ENCODE peak calls at places on chromosome 1, in seven cellular contexts. One of them, this sample, is unnamed.

GRCh38 chr1:27307851-27308598 is 13.9 kb upstream of the TMEM222 start:
- DNase-seq in activated CD4-positive, alpha-beta T cell treated with anti-CD3 and anti-CD28 coated beads, Interleukin-2, amount 10 ng/mL, durations not matched to agents 24 days and 14 days: no peak
- DNase-seq in M059J: no peak
- DNase-seq in stimulated activated CD4-positive, alpha-beta T cell treated with anti-CD3 and anti-CD28 coated beads, Interleukin-4, amount 100 ng/mL, for 1 hour: no peak
- DNase-seq in cardiac fibroblast: no peak
- DNase-seq in progenitor cell of endocrine pancreas: no peak
- DNase-seq in small intestine: no peak
- DNase-seq in this sample: no peak

GRCh38 chr1:186680031-186681012 is at the start of gene PTGS2:
- DNase-seq in activated CD4-positive, alpha-beta T cell treated with anti-CD3 and anti-CD28 coated beads, Interleukin-2, amount 10 ng/mL, durations not matched to agents 24 days and 14 days: peak; percentile 82
- DNase-seq in cardiac fibroblast: peak; percentile 99
- DNase-seq in M059J: peak; percentile 92
- DNase-seq in stimulated activated CD4-positive, alpha-beta T cell treated with anti-CD3 and anti-CD28 coated beads, Interleukin-4, amount 100 ng/mL, for 1 hour: peak; percentile 24
- DNase-seq in progenitor cell of endocrine pancreas: peak; percentile 63
- DNase-seq in small intestine: peak; percentile 75
- DNase-seq in this sample: peak; percentile 98

GRCh38 chr1:110203021-110203661 is 7.0 kb upstream of the KCNC4 start:
- DNase-seq in stimulated activated CD4-positive, alpha-beta T cell treated with anti-CD3 and anti-CD28 coated beads, Interleukin-4, amount 100 ng/mL, for 1 hour: peak; percentile 41
- DNase-seq in activated CD4-positive, alpha-beta T cell treated with anti-CD3 and anti-CD28 coated beads, Interleukin-2, amount 10 ng/mL, durations not matched to agents 24 days and 14 days: peak; percentile 94
- DNase-seq in M059J: peak; percentile 65
- DNase-seq in small intestine: peak; percentile 76
- DNase-seq in cardiac fibroblast: peak; percentile 75
- DNase-seq in progenitor cell of endocrine pancreas: peak; percentile 64
- DNase-seq in this sample: peak; percentile 82

GRCh38 chr1:110370827-110371226 is 20.0 kb downstream of the SLC16A4 start:
- DNase-seq in M059J: peak; percentile 77
- DNase-seq in small intestine: peak; percentile 33
- DNase-seq in progenitor cell of endocrine pancreas: no peak
- DNase-seq in cardiac fibroblast: peak; percentile 77
- DNase-seq in stimulated activated CD4-positive, alpha-beta T cell treated with anti-CD3 and anti-CD28 coated beads, Interleukin-4, amount 100 ng/mL, for 1 hour: no peak
- DNase-seq in activated CD4-positive, alpha-beta T cell treated with anti-CD3 and anti-CD28 coated beads, Interleukin-2, amount 10 ng/mL, durations not matched to agents 24 days and 14 days: no peak
- DNase-seq in this sample: peak; percentile 66

GRCh38 chr1:6585081-6585722 is 5.4 kb downstream of the ZBTB48 start:
- DNase-seq in progenitor cell of endocrine pancreas: no peak
- DNase-seq in activated CD4-positive, alpha-beta T cell treated with anti-CD3 and anti-CD28 coated beads, Interleukin-2, amount 10 ng/mL, durations not matched to agents 24 days and 14 days: no peak
- DNase-seq in small intestine: no peak
- DNase-seq in M059J: no peak
- DNase-seq in stimulated activated CD4-positive, alpha-beta T cell treated with anti-CD3 and anti-CD28 coated beads, Interleukin-4, amount 100 ng/mL, for 1 hour: no peak
- DNase-seq in cardiac fibroblast: no peak
- DNase-seq in this sample: no peak

GRCh38 chr1:209850342-209850979 is 22.7 kb downstream of the UTP25 start:
- DNase-seq in progenitor cell of endocrine pancreas: peak; percentile 28
- DNase-seq in activated CD4-positive, alpha-beta T cell treated with anti-CD3 and anti-CD28 coated beads, Interleukin-2, amount 10 ng/mL, durations not matched to agents 24 days and 14 days: no peak
- DNase-seq in M059J: peak; percentile 51
- DNase-seq in stimulated activated CD4-positive, alpha-beta T cell treated with anti-CD3 and anti-CD28 coated beads, Interleukin-4, amount 100 ng/mL, for 1 hour: peak; percentile 44
- DNase-seq in small intestine: no peak
- DNase-seq in cardiac fibroblast: peak; percentile 97
- DNase-seq in this sample: peak; percentile 84

GRCh38 chr1:211842518-211842917 is 12.0 kb upstream of the LPGAT1 start:
- DNase-seq in M059J: peak; percentile 21
- DNase-seq in cardiac fibroblast: no peak
- DNase-seq in activated CD4-positive, alpha-beta T cell treated with anti-CD3 and anti-CD28 coated beads, Interleukin-2, amount 10 ng/mL, durations not matched to agents 24 days and 14 days: no peak
- DNase-seq in stimulated activated CD4-positive, alpha-beta T cell treated with anti-CD3 and anti-CD28 coated beads, Interleukin-4, amount 100 ng/mL, for 1 hour: no peak
- DNase-seq in progenitor cell of endocrine pancreas: no peak
- DNase-seq in small intestine: no peak
- DNase-seq in this sample: no peak

GRCh38 chr1:108897865-108898720 is 21.3 kb downstream of the GPSM2 start:
- DNase-seq in stimulated activated CD4-positive, alpha-beta T cell treated with anti-CD3 and anti-CD28 coated beads, Interleukin-4, amount 100 ng/mL, for 1 hour: no peak
- DNase-seq in progenitor cell of endocrine pancreas: no peak
- DNase-seq in small intestine: peak; percentile 59
- DNase-seq in cardiac fibroblast: peak; percentile 79
- DNase-seq in activated CD4-positive, alpha-beta T cell treated with anti-CD3 and anti-CD28 coated beads, Interleukin-2, amount 10 ng/mL, durations not matched to agents 24 days and 14 days: peak; percentile 84
- DNase-seq in M059J: peak; percentile 71
- DNase-seq in this sample: peak; percentile 86

GRCh38 chr1:182301467-182302198 is 90.0 kb downstream of the GLUL start:
- DNase-seq in cardiac fibroblast: no peak
- DNase-seq in small intestine: peak; percentile 49
- DNase-seq in progenitor cell of endocrine pancreas: no peak
- DNase-seq in stimulated activated CD4-positive, alpha-beta T cell treated with anti-CD3 and anti-CD28 coated beads, Interleukin-4, amount 100 ng/mL, for 1 hour: no peak
- DNase-seq in activated CD4-positive, alpha-beta T cell treated with anti-CD3 and anti-CD28 coated beads, Interleukin-2, amount 10 ng/mL, durations not matched to agents 24 days and 14 days: peak; percentile 62
- DNase-seq in M059J: peak; percentile 14
- DNase-seq in this sample: peak; percentile 51

GRCh38 chr1:81681570-81681969 is 119.2 kb upstream of the ADGRL2 start:
- DNase-seq in activated CD4-positive, alpha-beta T cell treated with anti-CD3 and anti-CD28 coated beads, Interleukin-2, amount 10 ng/mL, durations not matched to agents 24 days and 14 days: no peak
- DNase-seq in cardiac fibroblast: peak; percentile 65
- DNase-seq in small intestine: no peak
- DNase-seq in progenitor cell of endocrine pancreas: no peak
- DNase-seq in stimulated activated CD4-positive, alpha-beta T cell treated with anti-CD3 and anti-CD28 coated beads, Interleukin-4, amount 100 ng/mL, for 1 hour: no peak
- DNase-seq in M059J: peak; percentile 47
- DNase-seq in this sample: peak; percentile 75

GRCh38 chr1:24805534-24806301 is 60.5 kb downstream of the CLIC4 start:
- DNase-seq in stimulated activated CD4-positive, alpha-beta T cell treated with anti-CD3 and anti-CD28 coated beads, Interleukin-4, amount 100 ng/mL, for 1 hour: no peak
- DNase-seq in cardiac fibroblast: peak; percentile 92
- DNase-seq in M059J: peak; percentile 81
- DNase-seq in progenitor cell of endocrine pancreas: no peak
- DNase-seq in activated CD4-positive, alpha-beta T cell treated with anti-CD3 and anti-CD28 coated beads, Interleukin-2, amount 10 ng/mL, durations not matched to agents 24 days and 14 days: no peak
- DNase-seq in small intestine: no peak
- DNase-seq in this sample: peak; percentile 74

GRCh38 chr1:232890340-232890953 is 60.0 kb upstream of the NTPCR start:
- DNase-seq in cardiac fibroblast: no peak
- DNase-seq in small intestine: no peak
- DNase-seq in activated CD4-positive, alpha-beta T cell treated with anti-CD3 and anti-CD28 coated beads, Interleukin-2, amount 10 ng/mL, durations not matched to agents 24 days and 14 days: no peak
- DNase-seq in progenitor cell of endocrine pancreas: no peak
- DNase-seq in stimulated activated CD4-positive, alpha-beta T cell treated with anti-CD3 and anti-CD28 coated beads, Interleukin-4, amount 100 ng/mL, for 1 hour: no peak
- DNase-seq in M059J: peak; percentile 75
- DNase-seq in this sample: no peak

GRCh38 chr1:202018476-202019234 is 8.3 kb downstream of the ELF3 start:
- DNase-seq in stimulated activated CD4-positive, alpha-beta T cell treated with anti-CD3 and anti-CD28 coated beads, Interleukin-4, amount 100 ng/mL, for 1 hour: no peak
- DNase-seq in cardiac fibroblast: no peak
- DNase-seq in small intestine: peak; percentile 96
- DNase-seq in activated CD4-positive, alpha-beta T cell treated with anti-CD3 and anti-CD28 coated beads, Interleukin-2, amount 10 ng/mL, durations not matched to agents 24 days and 14 days: no peak
- DNase-seq in M059J: peak; percentile 74
- DNase-seq in progenitor cell of endocrine pancreas: peak; percentile 37
- DNase-seq in this sample: no peak

GRCh38 chr1:180291004-180291403 is 60.9 kb downstream of the LHX4 start:
- DNase-seq in small intestine: peak; percentile 43
- DNase-seq in progenitor cell of endocrine pancreas: no peak
- DNase-seq in activated CD4-positive, alpha-beta T cell treated with anti-CD3 and anti-CD28 coated beads, Interleukin-2, amount 10 ng/mL, durations not matched to agents 24 days and 14 days: no peak
- DNase-seq in M059J: peak; percentile 10
- DNase-seq in stimulated activated CD4-positive, alpha-beta T cell treated with anti-CD3 and anti-CD28 coated beads, Interleukin-4, amount 100 ng/mL, for 1 hour: no peak
- DNase-seq in cardiac fibroblast: peak; percentile 74
- DNase-seq in this sample: peak; percentile 30

GRCh38 chr1:30411206-30411605 is 312.2 kb downstream of the MATN1 start:
- DNase-seq in cardiac fibroblast: no peak
- DNase-seq in small intestine: no peak
- DNase-seq in activated CD4-positive, alpha-beta T cell treated with anti-CD3 and anti-CD28 coated beads, Interleukin-2, amount 10 ng/mL, durations not matched to agents 24 days and 14 days: peak; percentile 50
- DNase-seq in progenitor cell of endocrine pancreas: peak; percentile 5
- DNase-seq in stimulated activated CD4-positive, alpha-beta T cell treated with anti-CD3 and anti-CD28 coated beads, Interleukin-4, amount 100 ng/mL, for 1 hour: no peak
- DNase-seq in M059J: no peak
- DNase-seq in this sample: no peak

GRCh38 chr1:161307230-161307768 is 2.5 kb downstream of the MPZ start:
- DNase-seq in small intestine: peak; percentile 26
- DNase-seq in M059J: peak; percentile 50
- DNase-seq in progenitor cell of endocrine pancreas: no peak
- DNase-seq in cardiac fibroblast: peak; percentile 88
- DNase-seq in activated CD4-positive, alpha-beta T cell treated with anti-CD3 and anti-CD28 coated beads, Interleukin-2, amount 10 ng/mL, durations not matched to agents 24 days and 14 days: peak; percentile 71
- DNase-seq in stimulated activated CD4-positive, alpha-beta T cell treated with anti-CD3 and anti-CD28 coated beads, Interleukin-4, amount 100 ng/mL, for 1 hour: no peak
- DNase-seq in this sample: peak; percentile 32

GRCh38 chr1:230057681-230058565 is 9.1 kb upstream of the GALNT2 start:
- DNase-seq in stimulated activated CD4-positive, alpha-beta T cell treated with anti-CD3 and anti-CD28 coated beads, Interleukin-4, amount 100 ng/mL, for 1 hour: no peak
- DNase-seq in small intestine: no peak
- DNase-seq in activated CD4-positive, alpha-beta T cell treated with anti-CD3 and anti-CD28 coated beads, Interleukin-2, amount 10 ng/mL, durations not matched to agents 24 days and 14 days: no peak
- DNase-seq in progenitor cell of endocrine pancreas: no peak
- DNase-seq in cardiac fibroblast: no peak
- DNase-seq in M059J: no peak
- DNase-seq in this sample: no peak

GRCh38 chr1:31444725-31445448 is 31.9 kb downstream of the SERINC2 start:
- DNase-seq in small intestine: peak; percentile 99
- DNase-seq in cardiac fibroblast: no peak
- DNase-seq in progenitor cell of endocrine pancreas: no peak
- DNase-seq in activated CD4-positive, alpha-beta T cell treated with anti-CD3 and anti-CD28 coated beads, Interleukin-2, amount 10 ng/mL, durations not matched to agents 24 days and 14 days: no peak
- DNase-seq in M059J: peak; percentile 58
- DNase-seq in stimulated activated CD4-positive, alpha-beta T cell treated with anti-CD3 and anti-CD28 coated beads, Interleukin-4, amount 100 ng/mL, for 1 hour: no peak
- DNase-seq in this sample: no peak

GRCh38 chr1:31932491-31933316 is 5.5 kb downstream of the PTP4A2 start:
- DNase-seq in cardiac fibroblast: peak; percentile 43
- DNase-seq in progenitor cell of endocrine pancreas: no peak
- DNase-seq in stimulated activated CD4-positive, alpha-beta T cell treated with anti-CD3 and anti-CD28 coated beads, Interleukin-4, amount 100 ng/mL, for 1 hour: no peak
- DNase-seq in small intestine: no peak
- DNase-seq in activated CD4-positive, alpha-beta T cell treated with anti-CD3 and anti-CD28 coated beads, Interleukin-2, amount 10 ng/mL, durations not matched to agents 24 days and 14 days: peak; percentile 71
- DNase-seq in M059J: peak; percentile 65
- DNase-seq in this sample: no peak

GRCh38 chr1:222887127-222887461 is 72.3 kb downstream of the DISP1 start:
- DNase-seq in stimulated activated CD4-positive, alpha-beta T cell treated with anti-CD3 and anti-CD28 coated beads, Interleukin-4, amount 100 ng/mL, for 1 hour: no peak
- DNase-seq in M059J: peak; percentile 29
- DNase-seq in small intestine: no peak
- DNase-seq in cardiac fibroblast: no peak
- DNase-seq in activated CD4-positive, alpha-beta T cell treated with anti-CD3 and anti-CD28 coated beads, Interleukin-2, amount 10 ng/mL, durations not matched to agents 24 days and 14 days: no peak
- DNase-seq in progenitor cell of endocrine pancreas: no peak
- DNase-seq in this sample: peak; percentile 4

GRCh38 chr1:230800891-230801290 is 53.7 kb downstream of the CAPN9 start:
- DNase-seq in cardiac fibroblast: no peak
- DNase-seq in small intestine: no peak
- DNase-seq in M059J: no peak
- DNase-seq in activated CD4-positive, alpha-beta T cell treated with anti-CD3 and anti-CD28 coated beads, Interleukin-2, amount 10 ng/mL, durations not matched to agents 24 days and 14 days: no peak
- DNase-seq in stimulated activated CD4-positive, alpha-beta T cell treated with anti-CD3 and anti-CD28 coated beads, Interleukin-4, amount 100 ng/mL, for 1 hour: no peak
- DNase-seq in progenitor cell of endocrine pancreas: no peak
- DNase-seq in this sample: no peak

GRCh38 chr1:6859415-6860343 is 74.4 kb downstream of the CAMTA1 start:
- DNase-seq in M059J: peak; percentile 99
- DNase-seq in progenitor cell of endocrine pancreas: no peak
- DNase-seq in activated CD4-positive, alpha-beta T cell treated with anti-CD3 and anti-CD28 coated beads, Interleukin-2, amount 10 ng/mL, durations not matched to agents 24 days and 14 days: no peak
- DNase-seq in stimulated activated CD4-positive, alpha-beta T cell treated with anti-CD3 and anti-CD28 coated beads, Interleukin-4, amount 100 ng/mL, for 1 hour: no peak
- DNase-seq in small intestine: no peak
- DNase-seq in cardiac fibroblast: peak; percentile 99
- DNase-seq in this sample: peak; percentile 99

GRCh38 chr1:113930499-113931161 is 1.5 kb downstream of the HIPK1 start:
- DNase-seq in cardiac fibroblast: peak; percentile 76
- DNase-seq in small intestine: peak; percentile 40
- DNase-seq in progenitor cell of endocrine pancreas: no peak
- DNase-seq in activated CD4-positive, alpha-beta T cell treated with anti-CD3 and anti-CD28 coated beads, Interleukin-2, amount 10 ng/mL, durations not matched to agents 24 days and 14 days: peak; percentile 93
- DNase-seq in stimulated activated CD4-positive, alpha-beta T cell treated with anti-CD3 and anti-CD28 coated beads, Interleukin-4, amount 100 ng/mL, for 1 hour: peak; percentile 36
- DNase-seq in M059J: peak; percentile 96
- DNase-seq in this sample: peak; percentile 39

GRCh38 chr1:206929509-206929908 is 7.8 kb upstream of the FCMR start:
- DNase-seq in small intestine: no peak
- DNase-seq in cardiac fibroblast: no peak
- DNase-seq in activated CD4-positive, alpha-beta T cell treated with anti-CD3 and anti-CD28 coated beads, Interleukin-2, amount 10 ng/mL, durations not matched to agents 24 days and 14 days: no peak
- DNase-seq in M059J: no peak
- DNase-seq in progenitor cell of endocrine pancreas: no peak
- DNase-seq in stimulated activated CD4-positive, alpha-beta T cell treated with anti-CD3 and anti-CD28 coated beads, Interleukin-4, amount 100 ng/mL, for 1 hour: no peak
- DNase-seq in this sample: no peak

GRCh38 chr1:108064255-108064654 is 99.3 kb upstream of the VAV3 start:
- DNase-seq in progenitor cell of endocrine pancreas: no peak
- DNase-seq in cardiac fibroblast: no peak
- DNase-seq in stimulated activated CD4-positive, alpha-beta T cell treated with anti-CD3 and anti-CD28 coated beads, Interleukin-4, amount 100 ng/mL, for 1 hour: no peak
- DNase-seq in small intestine: no peak
- DNase-seq in M059J: no peak
- DNase-seq in activated CD4-positive, alpha-beta T cell treated with anti-CD3 and anti-CD28 coated beads, Interleukin-2, amount 10 ng/mL, durations not matched to agents 24 days and 14 days: no peak
- DNase-seq in this sample: no peak

GRCh38 chr1:111948209-111949131 is 41.0 kb downstream of the KCND3 start:
- DNase-seq in progenitor cell of endocrine pancreas: no peak
- DNase-seq in cardiac fibroblast: peak; percentile 2
- DNase-seq in small intestine: peak; percentile 2
- DNase-seq in M059J: peak; percentile 42
- DNase-seq in activated CD4-positive, alpha-beta T cell treated with anti-CD3 and anti-CD28 coated beads, Interleukin-2, amount 10 ng/mL, durations not matched to agents 24 days and 14 days: no peak
- DNase-seq in stimulated activated CD4-positive, alpha-beta T cell treated with anti-CD3 and anti-CD28 coated beads, Interleukin-4, amount 100 ng/mL, for 1 hour: no peak
- DNase-seq in this sample: peak; percentile 4

GRCh38 chr1:245160288-245160687 is 5.5 kb downstream of the KIF26B start:
- DNase-seq in progenitor cell of endocrine pancreas: no peak
- DNase-seq in small intestine: peak; percentile 59
- DNase-seq in activated CD4-positive, alpha-beta T cell treated with anti-CD3 and anti-CD28 coated beads, Interleukin-2, amount 10 ng/mL, durations not matched to agents 24 days and 14 days: no peak
- DNase-seq in stimulated activated CD4-positive, alpha-beta T cell treated with anti-CD3 and anti-CD28 coated beads, Interleukin-4, amount 100 ng/mL, for 1 hour: no peak
- DNase-seq in M059J: no peak
- DNase-seq in cardiac fibroblast: peak; percentile 31
- DNase-seq in this sample: peak; percentile 86

GRCh38 chr1:215599418-215599817 is 32.3 kb downstream of the KCTD3 start:
- DNase-seq in M059J: peak; percentile 67
- DNase-seq in activated CD4-positive, alpha-beta T cell treated with anti-CD3 and anti-CD28 coated beads, Interleukin-2, amount 10 ng/mL, durations not matched to agents 24 days and 14 days: no peak
- DNase-seq in cardiac fibroblast: peak; percentile 63
- DNase-seq in stimulated activated CD4-positive, alpha-beta T cell treated with anti-CD3 and anti-CD28 coated beads, Interleukin-4, amount 100 ng/mL, for 1 hour: no peak
- DNase-seq in small intestine: peak; percentile 24
- DNase-seq in progenitor cell of endocrine pancreas: no peak
- DNase-seq in this sample: peak; percentile 22

GRCh38 chr1:35569956-35570355 is 3.2 kb upstream of the TFAP2E start:
- DNase-seq in progenitor cell of endocrine pancreas: no peak
- DNase-seq in stimulated activated CD4-positive, alpha-beta T cell treated with anti-CD3 and anti-CD28 coated beads, Interleukin-4, amount 100 ng/mL, for 1 hour: no peak
- DNase-seq in M059J: peak; percentile 58
- DNase-seq in small intestine: no peak
- DNase-seq in activated CD4-positive, alpha-beta T cell treated with anti-CD3 and anti-CD28 coated beads, Interleukin-2, amount 10 ng/mL, durations not matched to agents 24 days and 14 days: no peak
- DNase-seq in cardiac fibroblast: peak; percentile 52
- DNase-seq in this sample: peak; percentile 74

GRCh38 chr1:227961651-227962050 is 13.9 kb upstream of the WNT9A start:
- DNase-seq in small intestine: no peak
- DNase-seq in M059J: no peak
- DNase-seq in cardiac fibroblast: no peak
- DNase-seq in activated CD4-positive, alpha-beta T cell treated with anti-CD3 and anti-CD28 coated beads, Interleukin-2, amount 10 ng/mL, durations not matched to agents 24 days and 14 days: peak; percentile 51
- DNase-seq in progenitor cell of endocrine pancreas: no peak
- DNase-seq in stimulated activated CD4-positive, alpha-beta T cell treated with anti-CD3 and anti-CD28 coated beads, Interleukin-4, amount 100 ng/mL, for 1 hour: no peak
- DNase-seq in this sample: no peak

GRCh38 chr1:222167111-222167510 is 380.8 kb downstream of the HHIPL2 start:
- DNase-seq in stimulated activated CD4-positive, alpha-beta T cell treated with anti-CD3 and anti-CD28 coated beads, Interleukin-4, amount 100 ng/mL, for 1 hour: no peak
- DNase-seq in progenitor cell of endocrine pancreas: peak; percentile 16
- DNase-seq in small intestine: peak; percentile 8
- DNase-seq in cardiac fibroblast: peak; percentile 86
- DNase-seq in activated CD4-positive, alpha-beta T cell treated with anti-CD3 and anti-CD28 coated beads, Interleukin-2, amount 10 ng/mL, durations not matched to agents 24 days and 14 days: peak; percentile 59
- DNase-seq in M059J: peak; percentile 98
- DNase-seq in this sample: peak; percentile 72

GRCh38 chr1:245605480-245606156 is 450.8 kb downstream of the KIF26B start:
- DNase-seq in activated CD4-positive, alpha-beta T cell treated with anti-CD3 and anti-CD28 coated beads, Interleukin-2, amount 10 ng/mL, durations not matched to agents 24 days and 14 days: no peak
- DNase-seq in small intestine: no peak
- DNase-seq in progenitor cell of endocrine pancreas: no peak
- DNase-seq in cardiac fibroblast: peak; percentile 68
- DNase-seq in stimulated activated CD4-positive, alpha-beta T cell treated with anti-CD3 and anti-CD28 coated beads, Interleukin-4, amount 100 ng/mL, for 1 hour: no peak
- DNase-seq in M059J: peak; percentile 52
- DNase-seq in this sample: peak; percentile 95

GRCh38 chr1:203534526-203534925 is 40.6 kb downstream of the OPTC start:
- DNase-seq in small intestine: no peak
- DNase-seq in stimulated activated CD4-positive, alpha-beta T cell treated with anti-CD3 and anti-CD28 coated beads, Interleukin-4, amount 100 ng/mL, for 1 hour: no peak
- DNase-seq in cardiac fibroblast: peak; percentile 98
- DNase-seq in M059J: peak; percentile 99
- DNase-seq in progenitor cell of endocrine pancreas: no peak
- DNase-seq in activated CD4-positive, alpha-beta T cell treated with anti-CD3 and anti-CD28 coated beads, Interleukin-2, amount 10 ng/mL, durations not matched to agents 24 days and 14 days: no peak
- DNase-seq in this sample: peak; percentile 99

GRCh38 chr1:149883598-149884247 is 15.6 kb upstream of the BOLA1 start:
- DNase-seq in cardiac fibroblast: no peak
- DNase-seq in small intestine: no peak
- DNase-seq in progenitor cell of endocrine pancreas: no peak
- DNase-seq in activated CD4-positive, alpha-beta T cell treated with anti-CD3 and anti-CD28 coated beads, Interleukin-2, amount 10 ng/mL, durations not matched to agents 24 days and 14 days: peak; percentile 59
- DNase-seq in stimulated activated CD4-positive, alpha-beta T cell treated with anti-CD3 and anti-CD28 coated beads, Interleukin-4, amount 100 ng/mL, for 1 hour: no peak
- DNase-seq in M059J: no peak
- DNase-seq in this sample: no peak

GRCh38 chr1:168317309-168317708 is 36.6 kb downstream of the TBX19 start:
- DNase-seq in progenitor cell of endocrine pancreas: no peak
- DNase-seq in stimulated activated CD4-positive, alpha-beta T cell treated with anti-CD3 and anti-CD28 coated beads, Interleukin-4, amount 100 ng/mL, for 1 hour: no peak
- DNase-seq in M059J: no peak
- DNase-seq in activated CD4-positive, alpha-beta T cell treated with anti-CD3 and anti-CD28 coated beads, Interleukin-2, amount 10 ng/mL, durations not matched to agents 24 days and 14 days: no peak
- DNase-seq in small intestine: no peak
- DNase-seq in cardiac fibroblast: no peak
- DNase-seq in this sample: no peak

GRCh38 chr1:58824753-58825389 is 41.0 kb upstream of the JUN start:
- DNase-seq in stimulated activated CD4-positive, alpha-beta T cell treated with anti-CD3 and anti-CD28 coated beads, Interleukin-4, amount 100 ng/mL, for 1 hour: no peak
- DNase-seq in cardiac fibroblast: no peak
- DNase-seq in progenitor cell of endocrine pancreas: no peak
- DNase-seq in M059J: no peak
- DNase-seq in small intestine: peak; percentile 83
- DNase-seq in activated CD4-positive, alpha-beta T cell treated with anti-CD3 and anti-CD28 coated beads, Interleukin-2, amount 10 ng/mL, durations not matched to agents 24 days and 14 days: no peak
- DNase-seq in this sample: no peak

GRCh38 chr1:203422116-203422515 is 53.5 kb upstream of the PRELP start:
- DNase-seq in progenitor cell of endocrine pancreas: no peak
- DNase-seq in M059J: no peak
- DNase-seq in activated CD4-positive, alpha-beta T cell treated with anti-CD3 and anti-CD28 coated beads, Interleukin-2, amount 10 ng/mL, durations not matched to agents 24 days and 14 days: no peak
- DNase-seq in small intestine: no peak
- DNase-seq in stimulated activated CD4-positive, alpha-beta T cell treated with anti-CD3 and anti-CD28 coated beads, Interleukin-4, amount 100 ng/mL, for 1 hour: no peak
- DNase-seq in cardiac fibroblast: no peak
- DNase-seq in this sample: no peak